ENCODE peak calls at places on chromosomes 11 and 22, in eight cellular contexts. J, P, I, K, A, Y, S and O are unnamed samples.

GRCh38 chr11:73414977-73415492 is 38.8 kb downstream of the RELT start:
- DNase-seq in J (peak), P (no peak), I (no peak), K (no peak), A (no peak), Y (no peak), S (no peak), O (peak)

GRCh38 chr11:46672381-46672839 is 28.0 kb downstream of the ARHGAP1 start:
- DNase-seq in J (no peak), P (no peak), I (peak), K (no peak), A (no peak), Y (no peak), S (no peak), O (no peak)

GRCh38 chr22:23519442-23520177 is 60.5 kb downstream of the IGLL1 start:
- DNase-seq in J (no peak), P (no peak), I (no peak), K (no peak), A (no peak), Y (no peak), S (no peak), O (no peak)

GRCh38 chr11:67178878-67179277 is 59.8 kb downstream of the KDM2A start:
- DNase-seq in J (no peak), P (no peak), I (no peak), K (no peak), A (no peak), Y (no peak), S (no peak), O (no peak)

GRCh38 chr11:119460582-119460981 is 37.6 kb upstream of the THY1 start:
- DNase-seq in J (peak), P (no peak), I (no peak), K (no peak), A (no peak), Y (no peak), S (no peak), O (no peak)

GRCh38 chr22:42645341-42645937 is 3.8 kb downstream of the CYB5R3 start:
- DNase-seq in J (no peak), P (no peak), I (no peak), K (no peak), A (no peak), Y (no peak), S (no peak), O (peak)

GRCh38 chr11:64074239-64074638 is 38.5 kb downstream of the FLRT1 start:
- DNase-seq in J (no peak), P (no peak), I (no peak), K (no peak), A (no peak), Y (no peak), S (peak), O (no peak)

GRCh38 chr22:24953294-24954113 is 988 bp downstream of the KIAA1671 start:
- DNase-seq in J (no peak), P (peak), I (no peak), K (peak), A (no peak), Y (no peak), S (no peak), O (peak)

GRCh38 chr11:94544832-94545640 is 1.3 kb downstream of the FUT4 start:
- DNase-seq in J (peak), P (no peak), I (no peak), K (peak), A (no peak), Y (no peak), S (no peak), O (no peak)